ENCODE peak calls at places on chromosomes 1 and 21, in six cellular contexts. One of them, this sample, is unnamed.

GRCh38 chr1:88013485-88013884 is 670.6 kb upstream of the PKN2 start:
- DNase-seq in mesendoderm: no peak
- DNase-seq in mesenchymal stem cell: no peak
- DNase-seq in neuronal stem cell: no peak
- DNase-seq in IMR-90: no peak
- DNase-seq in trophoblast cell: no peak
- DNase-seq in this sample: no peak

GRCh38 chr1:7010534-7011200 is 225.4 kb downstream of the CAMTA1 start:
- DNase-seq in trophoblast cell: no peak
- DNase-seq in mesendoderm: no peak
- DNase-seq in neuronal stem cell: no peak
- DNase-seq in IMR-90: no peak
- DNase-seq in mesenchymal stem cell: no peak
- DNase-seq in this sample: no peak

GRCh38 chr1:28592314-28593071 is 428 bp downstream of the RAB42 start:
- DNase-seq in mesendoderm: no peak
- DNase-seq in neuronal stem cell: peak; percentile 35
- DNase-seq in mesenchymal stem cell: no peak
- DNase-seq in IMR-90: no peak
- DNase-seq in trophoblast cell: peak; percentile 36
- DNase-seq in this sample: no peak

GRCh38 chr1:184310157-184310819 is 76.5 kb upstream of the C1orf21 start:
- DNase-seq in neuronal stem cell: no peak
- DNase-seq in IMR-90: no peak
- DNase-seq in mesendoderm: peak; percentile 8
- DNase-seq in trophoblast cell: no peak
- DNase-seq in mesenchymal stem cell: no peak
- DNase-seq in this sample: no peak

GRCh38 chr1:215143497-215143896 is 61.0 kb downstream of the KCNK2 start:
- DNase-seq in mesenchymal stem cell: no peak
- DNase-seq in IMR-90: no peak
- DNase-seq in mesendoderm: no peak
- DNase-seq in trophoblast cell: no peak
- DNase-seq in neuronal stem cell: peak; percentile 6
- DNase-seq in this sample: no peak

GRCh38 chr1:213127074-213127473 is 76.0 kb downstream of the RPS6KC1 start:
- DNase-seq in neuronal stem cell: no peak
- DNase-seq in IMR-90: peak; percentile 8
- DNase-seq in mesendoderm: no peak
- DNase-seq in trophoblast cell: no peak
- DNase-seq in mesenchymal stem cell: no peak
- DNase-seq in this sample: no peak

GRCh38 chr1:208219659-208220282 is 24.4 kb downstream of the PLXNA2 start:
- DNase-seq in mesenchymal stem cell: peak; percentile 89
- DNase-seq in neuronal stem cell: no peak
- DNase-seq in trophoblast cell: peak; percentile 85
- DNase-seq in mesendoderm: peak; percentile 84
- DNase-seq in IMR-90: peak; percentile 61
- DNase-seq in this sample: no peak

GRCh38 chr1:181469829-181470228 is 13.5 kb upstream of the CACNA1E start:
- DNase-seq in neuronal stem cell: no peak
- DNase-seq in mesenchymal stem cell: peak; percentile 10
- DNase-seq in IMR-90: peak; percentile 77
- DNase-seq in trophoblast cell: peak; percentile 73
- DNase-seq in mesendoderm: peak; percentile 90
- DNase-seq in this sample: no peak

GRCh38 chr21:7953058-7953457 is 2568.3 kb upstream of the TPTE start:
- DNase-seq in mesenchymal stem cell: no peak
- DNase-seq in mesendoderm: no peak
- DNase-seq in neuronal stem cell: no peak
- DNase-seq in trophoblast cell: no peak
- DNase-seq in IMR-90: no peak
- DNase-seq in this sample: no peak

GRCh38 chr21:45270306-45270821 is 17.3 kb downstream of the POFUT2 start:
- DNase-seq in neuronal stem cell: no peak
- DNase-seq in mesendoderm: peak; percentile 46
- DNase-seq in IMR-90: no peak
- DNase-seq in mesenchymal stem cell: no peak
- DNase-seq in trophoblast cell: no peak
- DNase-seq in this sample: peak; percentile 34

GRCh38 chr21:43874085-43874785 is 9.2 kb downstream of the AGPAT3 start:
- DNase-seq in mesenchymal stem cell: no peak
- DNase-seq in trophoblast cell: no peak
- DNase-seq in mesendoderm: no peak
- DNase-seq in neuronal stem cell: no peak
- DNase-seq in IMR-90: no peak
- DNase-seq in this sample: no peak

GRCh38 chr21:30268608-30269197 is 14.0 kb downstream of the KRTAP24-1 start:
- DNase-seq in trophoblast cell: peak; percentile 54
- DNase-seq in IMR-90: no peak
- DNase-seq in mesenchymal stem cell: no peak
- DNase-seq in neuronal stem cell: no peak
- DNase-seq in mesendoderm: peak; percentile 77
- DNase-seq in this sample: peak; percentile 46

GRCh38 chr1:88791192-88791591 is 100.2 kb downstream of the GTF2B start:
- DNase-seq in neuronal stem cell: no peak
- DNase-seq in trophoblast cell: no peak
- DNase-seq in mesendoderm: no peak
- DNase-seq in mesenchymal stem cell: peak; percentile 11
- DNase-seq in IMR-90: peak; percentile 12
- DNase-seq in this sample: no peak

GRCh38 chr1:107171378-107171777 is 30.5 kb downstream of the NTNG1 start:
- DNase-seq in neuronal stem cell: no peak
- DNase-seq in trophoblast cell: no peak
- DNase-seq in mesenchymal stem cell: no peak
- DNase-seq in mesendoderm: peak; percentile 42
- DNase-seq in IMR-90: no peak
- DNase-seq in this sample: no peak

GRCh38 chr1:7510389-7510931 is 260.6 kb upstream of the VAMP3 start:
- DNase-seq in mesenchymal stem cell: no peak
- DNase-seq in IMR-90: no peak
- DNase-seq in trophoblast cell: no peak
- DNase-seq in mesendoderm: no peak
- DNase-seq in neuronal stem cell: no peak
- DNase-seq in this sample: no peak

GRCh38 chr1:83131692-83131955 is 867.3 kb downstream of the TTLL7 start:
- DNase-seq in mesenchymal stem cell: no peak
- DNase-seq in IMR-90: no peak
- DNase-seq in mesendoderm: no peak
- DNase-seq in neuronal stem cell: no peak
- DNase-seq in trophoblast cell: peak; percentile 56
- DNase-seq in this sample: no peak

GRCh38 chr1:168767885-168768584 is 39.0 kb upstream of the DPT start:
- DNase-seq in mesenchymal stem cell: peak; percentile 13
- DNase-seq in mesendoderm: no peak
- DNase-seq in IMR-90: peak; percentile 2
- DNase-seq in trophoblast cell: no peak
- DNase-seq in neuronal stem cell: no peak
- DNase-seq in this sample: no peak

GRCh38 chr21:43854773-43855633 is 10.0 kb upstream of the AGPAT3 start:
- DNase-seq in trophoblast cell: no peak
- DNase-seq in mesenchymal stem cell: peak; percentile 36
- DNase-seq in IMR-90: no peak
- DNase-seq in mesendoderm: no peak
- DNase-seq in neuronal stem cell: no peak
- DNase-seq in this sample: no peak

GRCh38 chr1:116826818-116827606 is 72.8 kb downstream of the CD2 start:
- DNase-seq in mesenchymal stem cell: peak; percentile 68
- DNase-seq in IMR-90: peak; percentile 7
- DNase-seq in neuronal stem cell: no peak
- DNase-seq in trophoblast cell: peak; percentile 65
- DNase-seq in mesendoderm: peak; percentile 83
- DNase-seq in this sample: no peak

GRCh38 chr1:30735124-30735523 is 11.7 kb upstream of the MATN1 start:
- DNase-seq in mesendoderm: no peak
- DNase-seq in IMR-90: no peak
- DNase-seq in mesenchymal stem cell: no peak
- DNase-seq in trophoblast cell: no peak
- DNase-seq in neuronal stem cell: no peak
- DNase-seq in this sample: no peak

GRCh38 chr1:177744906-177745305 is 225.0 kb downstream of the SEC16B start:
- DNase-seq in IMR-90: no peak
- DNase-seq in mesenchymal stem cell: no peak
- DNase-seq in mesendoderm: no peak
- DNase-seq in trophoblast cell: no peak
- DNase-seq in neuronal stem cell: no peak
- DNase-seq in this sample: no peak
- H2AK5ac ChIP-seq in IMR-90: no peak overlapping the region
- H2AK5ac ChIP-seq in mesenchymal stem cell: no peak overlapping the region
- H2AK5ac ChIP-seq in mesendoderm: no peak overlapping the region
- H2AK5ac ChIP-seq in trophoblast cell: no peak overlapping the region
- H2AK5ac ChIP-seq in neuronal stem cell: no peak overlapping the region
- H2AK5ac ChIP-seq in this sample: no peak overlapping the region

DNA sequence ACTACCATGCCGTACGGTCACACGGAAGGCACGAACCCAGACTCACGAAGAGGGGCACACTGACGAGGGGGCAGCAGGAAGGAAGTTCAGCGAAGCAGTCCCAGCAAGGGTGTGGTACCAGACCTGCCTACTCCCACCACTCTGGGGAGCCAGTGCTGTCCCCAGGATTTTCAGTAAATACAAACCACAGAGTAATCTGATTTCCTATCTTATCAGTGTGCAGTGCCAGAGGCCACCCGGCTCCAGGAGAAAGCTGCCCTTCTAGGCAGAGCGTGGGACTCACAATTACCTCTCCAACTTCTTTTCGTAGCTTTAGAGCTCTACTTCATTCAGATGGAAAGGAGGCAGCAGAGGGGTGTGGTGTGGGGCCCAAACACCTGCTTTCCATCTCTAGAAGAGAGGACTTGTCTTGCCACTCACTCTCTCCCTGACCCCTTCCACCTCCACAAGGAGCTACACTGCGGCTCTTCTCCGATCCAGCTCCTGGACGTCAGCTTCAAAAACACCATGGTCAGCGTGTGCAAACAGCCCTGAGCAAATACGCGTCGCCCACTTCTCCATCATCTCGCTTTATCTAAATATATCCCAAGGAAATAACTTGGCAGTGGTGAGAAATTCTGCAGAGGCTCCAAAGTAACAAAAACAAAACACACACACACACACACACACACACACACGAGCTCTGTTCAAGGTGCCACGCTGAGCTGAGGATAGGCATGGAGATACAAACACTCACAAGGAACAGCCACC is 98.5 kb downstream of the MRPL37 start:
- DNase-seq in trophoblast cell: no peak
- DNase-seq in neuronal stem cell: no peak
- DNase-seq in mesendoderm: no peak
- DNase-seq in IMR-90: peak; percentile 51
- DNase-seq in mesenchymal stem cell: no peak
- DNase-seq in this sample: no peak
- H2AK5ac ChIP-seq in trophoblast cell: no peak overlapping the region
- H2AK5ac ChIP-seq in neuronal stem cell: no peak overlapping the region
- H2AK5ac ChIP-seq in mesendoderm: no peak overlapping the region
- H2AK5ac ChIP-seq in IMR-90: peak overlapping the region; percentile 51
- H2AK5ac ChIP-seq in mesenchymal stem cell: no peak overlapping the region
- H2AK5ac ChIP-seq in this sample: no peak overlapping the region

DNA sequence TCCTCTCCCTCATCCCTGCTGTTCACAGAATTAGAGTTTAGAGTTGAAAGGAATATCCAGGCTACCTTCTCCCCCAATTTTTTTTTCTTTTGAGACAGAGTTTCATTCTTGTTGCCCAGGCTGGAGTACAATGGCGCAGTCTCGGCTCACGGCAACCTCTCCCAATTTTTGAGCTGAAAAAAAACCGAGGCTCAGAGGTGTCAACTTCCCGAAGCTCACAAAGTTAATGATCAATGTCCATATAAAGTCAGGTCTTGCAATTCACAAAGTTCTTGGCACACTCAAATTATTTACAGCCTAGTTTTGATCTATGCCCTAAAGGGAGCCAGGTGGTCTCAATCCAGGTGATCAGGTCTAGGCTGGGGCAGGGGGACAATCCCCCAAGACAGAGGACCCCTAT is 797 bp upstream of the LEFTY1 start:
- DNase-seq in neuronal stem cell: no peak
- DNase-seq in mesenchymal stem cell: no peak
- DNase-seq in trophoblast cell: no peak
- DNase-seq in mesendoderm: no peak
- DNase-seq in IMR-90: no peak
- DNase-seq in this sample: no peak
- H2AK5ac ChIP-seq in neuronal stem cell: no peak overlapping the region
- H2AK5ac ChIP-seq in mesenchymal stem cell: no peak overlapping the region
- H2AK5ac ChIP-seq in trophoblast cell: no peak overlapping the region
- H2AK5ac ChIP-seq in mesendoderm: peak overlapping the region; percentile 88
- H2AK5ac ChIP-seq in IMR-90: no peak overlapping the region
- H2AK5ac ChIP-seq in this sample: no peak overlapping the region

GRCh38 chr1:171222961-171223360 is 25.3 kb upstream of the FMO1 start:
- DNase-seq in IMR-90: no peak
- DNase-seq in mesenchymal stem cell: no peak
- DNase-seq in trophoblast cell: peak; percentile 86
- DNase-seq in neuronal stem cell: no peak
- DNase-seq in mesendoderm: peak; percentile 64
- DNase-seq in this sample: peak; percentile 47

GRCh38 chr1:171218661-171219060 is 29.6 kb upstream of the FMO1 start:
- DNase-seq in trophoblast cell: no peak
- DNase-seq in neuronal stem cell: no peak
- DNase-seq in IMR-90: no peak
- DNase-seq in mesendoderm: no peak
- DNase-seq in mesenchymal stem cell: no peak
- DNase-seq in this sample: peak; percentile 39

GRCh38 chr1:171219751-171220385 is 28.4 kb upstream of the FMO1 start:
- DNase-seq in mesenchymal stem cell: peak; percentile 70
- DNase-seq in neuronal stem cell: peak; percentile 80
- DNase-seq in trophoblast cell: peak; percentile 11
- DNase-seq in mesendoderm: peak; percentile 95
- DNase-seq in IMR-90: peak; percentile 89
- DNase-seq in this sample: peak; percentile 71

GRCh38 chr1:171220551-171221175 is 27.6 kb upstream of the FMO1 start:
- DNase-seq in trophoblast cell: no peak
- DNase-seq in neuronal stem cell: peak; percentile 74
- DNase-seq in mesenchymal stem cell: peak; percentile 53
- DNase-seq in mesendoderm: peak; percentile 96
- DNase-seq in IMR-90: peak; percentile 44
- DNase-seq in this sample: peak; percentile 89

DNA sequence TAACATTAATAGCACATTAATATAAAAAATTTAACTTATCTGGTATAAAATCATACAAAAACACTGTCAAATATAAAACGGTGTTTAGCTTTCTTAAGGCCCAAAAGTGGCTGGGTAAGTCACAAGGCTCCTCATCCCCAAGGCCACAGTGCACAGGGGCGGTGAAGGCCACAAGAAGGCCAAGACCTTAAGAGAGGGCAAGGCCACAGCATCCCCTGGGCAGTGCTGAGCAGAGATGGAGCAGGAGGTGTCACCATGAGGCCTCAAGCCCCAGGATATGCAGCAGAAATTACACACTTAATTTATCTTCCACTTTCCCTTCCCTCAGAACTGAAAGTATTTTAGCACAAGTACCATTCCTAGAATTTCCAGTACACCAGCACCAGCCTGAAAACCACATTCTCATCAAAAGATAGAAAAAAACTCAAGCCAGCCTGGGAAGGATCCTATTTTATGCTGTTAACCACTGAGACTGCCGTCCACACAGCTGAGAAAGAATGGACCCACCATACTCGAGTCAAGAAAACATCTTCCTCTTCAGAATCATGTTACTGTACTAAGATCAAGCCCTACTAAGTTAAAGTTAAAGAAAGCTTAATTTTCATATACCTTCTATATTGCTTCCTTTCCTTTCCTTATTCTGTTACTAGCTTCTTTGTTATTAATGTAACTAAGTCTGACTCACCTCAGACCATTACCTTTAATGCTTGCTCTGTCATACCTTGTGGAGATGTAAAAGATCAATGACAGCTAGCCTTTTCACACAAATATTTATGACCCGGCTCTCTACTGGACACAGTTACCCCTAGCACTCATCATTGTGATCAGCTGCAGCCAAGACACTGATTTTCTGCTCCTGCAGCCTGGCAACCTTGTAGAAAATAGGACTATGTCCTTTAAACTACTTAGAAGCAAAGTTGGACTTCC is 26.4 kb upstream of the FMO1 start:
- DNase-seq in mesendoderm: peak; percentile 34
- DNase-seq in trophoblast cell: peak; percentile 56
- DNase-seq in neuronal stem cell: no peak
- DNase-seq in IMR-90: peak; percentile 22
- DNase-seq in mesenchymal stem cell: peak; percentile 53
- DNase-seq in this sample: no peak
- H2AK5ac ChIP-seq in mesendoderm: no peak overlapping the region
- H2AK5ac ChIP-seq in trophoblast cell: no peak overlapping the region
- H2AK5ac ChIP-seq in neuronal stem cell: peak overlapping the region; percentile 78
- H2AK5ac ChIP-seq in IMR-90: peak overlapping the region; percentile 97
- H2AK5ac ChIP-seq in mesenchymal stem cell: no peak overlapping the region
- H2AK5ac ChIP-seq in this sample: peak overlapping the region; percentile 99

This sample was measured in H9.